ENCODE peak calls at places on chromosomes 16 and 17, in four cellular contexts. R, F, N and K are unnamed samples.

GRCh38 chr17:32878211-32878610 is 1.3 kb upstream of the MYO1D start:
- DNase-seq in N (peak; percentile 15), R (no peak), F (no peak), K (no peak)

GRCh38 chr16:49315602-49316001 is 34.0 kb upstream of the CBLN1 start:
- DNase-seq in N (no peak), F (no peak), R (no peak), K (no peak)

GRCh38 chr16:3695610-3696369 is 21.5 kb downstream of the TRAP1 start:
- DNase-seq in F (no peak), R (no peak), N (no peak), K (no peak)

GRCh38 chr16:16120382-16121184 is 102.7 kb downstream of the ABCC6 start:
- DNase-seq in N (peak; percentile 58), F (peak; percentile 12), R (no peak), K (no peak)

GRCh38 chr17:69729937-69730336 is 315.4 kb downstream of the MAP2K6 start:
- DNase-seq in R (no peak), F (no peak), N (no peak), K (no peak)

GRCh38 chr17:63113167-63113566 is 147.1 kb downstream of the TANC2 start:
- DNase-seq in N (no peak), R (peak; percentile 31), F (no peak), K (no peak)

GRCh38 chr17:65104541-65104940 is 32.6 kb upstream of the RGS9 start:
- DNase-seq in R (no peak), F (no peak), N (no peak), K (no peak)

GRCh38 chr17:44820631-44821196 is 9.4 kb downstream of the GJC1 start:
- DNase-seq in N (no peak), R (no peak), F (peak; percentile 85), K (no peak)

GRCh38 chr17:55158439-55158838 is 106.3 kb upstream of the HLF start:
- DNase-seq in F (no peak), R (no peak), N (no peak), K (no peak)

GRCh38 chr17:79087428-79088143 is 13.0 kb downstream of the ENGASE start:
- DNase-seq in R (peak; percentile 82), F (peak; percentile 22), N (peak; percentile 77), K (peak; percentile 65)

GRCh38 chr17:47802341-47803022 is 19.1 kb downstream of the OSBPL7 start:
- DNase-seq in N (no peak), R (peak; percentile 82), F (peak; percentile 32), K (peak; percentile 42)

GRCh38 chr17:47801906-47802305 is 19.7 kb downstream of the OSBPL7 start:
- DNase-seq in R (no peak), F (no peak), N (no peak), K (no peak)

GRCh38 chr17:47801176-47801765 is 20.3 kb downstream of the OSBPL7 start:
- DNase-seq in F (no peak), R (no peak), N (no peak), K (no peak)

GRCh38 chr17:47803201-47803600 is 18.4 kb downstream of the OSBPL7 start:
- DNase-seq in F (no peak), R (no peak), N (no peak), K (no peak)

DNA sequence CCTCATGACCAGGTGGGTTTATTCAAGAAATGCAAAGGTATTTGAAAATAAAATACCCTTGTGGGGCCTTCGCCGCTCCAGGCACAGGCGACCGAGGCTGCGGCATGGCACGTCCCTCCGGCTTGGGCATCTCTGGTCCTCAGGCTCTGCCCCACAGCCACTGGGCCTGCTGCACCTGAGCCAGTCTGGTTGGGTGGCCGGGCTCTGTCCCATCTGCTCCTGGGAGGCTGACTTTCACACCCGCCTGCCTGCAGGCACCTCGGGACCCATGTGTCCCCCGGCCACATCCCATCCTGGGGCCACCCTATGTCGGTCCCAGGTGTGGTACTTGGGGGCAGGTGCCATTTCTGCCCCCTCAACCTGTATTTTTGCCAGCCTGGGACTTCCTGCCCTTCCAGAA is 20.9 kb downstream of the OSBPL7 start:
- DNase-seq in R (no peak), N (no peak), F (no peak), K (no peak)
- TF ChIP-seq CTCF in R (no peak), N (no peak), F (no peak), K (no peak)

GRCh38 chr16:4769306-4769638 is 2.3 kb upstream of the ZNF500 start:
- DNase-seq in N (no peak), F (no peak), R (no peak), K (no peak)

GRCh38 chr16:4766875-4767628 is at the start of gene ZNF500:
- DNase-seq in N (peak; percentile 99), F (peak; percentile 98), R (peak; percentile 99), K (peak; percentile 98)

GRCh38 chr16:4768549-4769305 is 1.8 kb upstream of the ZNF500 start:
- DNase-seq in N (peak; percentile 99), F (peak; percentile 96), R (peak; percentile 98), K (peak; percentile 69)

GRCh38 chr16:4765511-4766474 is 1.2 kb downstream of the ZNF500 start:
- DNase-seq in F (no peak), N (no peak), R (no peak), K (no peak)

DNA sequence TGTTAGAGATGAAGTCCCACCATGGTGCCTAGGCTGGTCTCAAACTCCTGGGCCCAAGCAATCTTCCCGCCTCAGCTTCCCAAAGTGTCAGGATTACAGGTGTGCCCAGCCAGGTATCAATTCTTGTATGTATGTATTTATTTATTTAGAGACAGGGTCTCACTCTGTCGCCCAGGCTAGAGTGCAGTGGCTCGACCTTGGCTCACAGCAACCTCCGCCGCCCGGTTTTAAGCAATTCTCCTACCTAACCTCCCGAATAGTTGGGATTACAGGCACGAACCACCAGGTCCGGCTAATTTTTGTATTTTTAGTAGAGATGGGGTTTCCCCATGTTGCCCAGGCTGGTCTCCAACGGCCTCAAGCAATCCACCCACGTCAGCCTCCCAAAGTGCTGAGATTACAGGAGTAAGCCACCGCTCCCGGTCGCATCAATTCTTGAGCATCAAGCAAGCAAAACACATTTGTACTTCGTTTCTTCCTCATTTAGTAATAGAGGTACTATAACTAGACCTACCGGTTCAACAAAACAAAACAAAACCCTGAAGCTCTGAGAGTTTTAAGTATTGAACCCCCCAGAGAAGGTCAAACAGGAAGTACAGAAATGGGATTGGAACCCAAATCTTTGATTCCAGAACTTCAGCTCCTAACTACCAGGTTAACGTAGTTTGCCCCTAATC is 1.0 kb upstream of the ZNF500 start:
- DNase-seq in N (no peak), R (no peak), F (peak; percentile 16), K (no peak)
- H3K27ac ChIP-seq in N (peak overlapping the region; percentile 84), R (no peak overlapping the region), F (peak overlapping the region; percentile 55), K (no peak overlapping the region)

GRCh38 chr16:75555707-75556512 is at the start of gene TMEM231:
- DNase-seq in R (peak; percentile 99), F (peak; percentile 96), N (peak; percentile 98), K (peak; percentile 98)
- TF ChIP-seq CTCF in R (no peak), F (peak; percentile 14), N (no peak), K (no peak)

GRCh38 chr17:20092973-20093626 is 83.9 kb downstream of the SPECC1 start:
- DNase-seq in N (no peak), R (no peak), F (no peak), K (no peak)

GRCh38 chr17:20096430-20096829 is 87.3 kb downstream of the SPECC1 start:
- DNase-seq in R (no peak), F (no peak), N (peak; percentile 67), K (no peak)

GRCh38 chr17:20097362-20097761 is 88.2 kb downstream of the SPECC1 start:
- DNase-seq in N (no peak), F (no peak), R (no peak), K (no peak)

GRCh38 chr17:20094777-20095176 is 85.6 kb downstream of the SPECC1 start:
- DNase-seq in R (no peak), N (no peak), F (no peak), K (no peak)

GRCh38 chr17:20095366-20096080 is 86.4 kb downstream of the SPECC1 start:
- DNase-seq in N (peak; percentile 78), F (peak; percentile 34), R (peak; percentile 83), K (no peak)
- H3K27ac ChIP-seq in N (peak overlapping the region; percentile 85), F (no peak overlapping the region), R (no peak overlapping the region), K (no peak overlapping the region)

GRCh38 chr17:74277935-74278334 is 3.9 kb downstream of the DNAI2 start:
- DNase-seq in F (no peak), R (no peak), N (no peak), K (no peak)
- TF ChIP-seq CTCF in F (no peak), R (no peak), N (no peak), K (no peak)

GRCh38 chr17:39677581-39678339 is 9.5 kb downstream of the PNMT start:
- DNase-seq in N (peak; percentile 80), F (no peak), R (no peak), K (no peak)

GRCh38 chr17:39678340-39679116 is 9.3 kb downstream of the PGAP3 start:
- DNase-seq in N (no peak), R (no peak), F (no peak), K (no peak)

GRCh38 chr17:39676198-39676819 is 8.1 kb downstream of the PNMT start:
- DNase-seq in F (no peak), N (peak; percentile 78), R (no peak), K (no peak)

GRCh38 chr17:39677072-39677471 is 8.8 kb downstream of the PNMT start:
- DNase-seq in R (no peak), F (no peak), N (no peak), K (no peak)

GRCh38 chr17:39679521-39680192 is 8.2 kb downstream of the PGAP3 start:
- DNase-seq in R (no peak), N (no peak), F (no peak), K (peak; percentile 34)
- H3K27ac ChIP-seq in R (no peak overlapping the region), N (peak overlapping the region; percentile 85), F (no peak overlapping the region), K (peak overlapping the region; percentile 65)

GRCh38 chr16:10031955-10032354 is 150.3 kb downstream of the GRIN2A start:
- DNase-seq in N (no peak), F (no peak), R (no peak), K (no peak)

GRCh38 chr16:10033561-10033960 is 148.7 kb downstream of the GRIN2A start:
- DNase-seq in R (no peak), F (no peak), N (no peak), K (no peak)

GRCh38 chr16:10028644-10029043 is 153.6 kb downstream of the GRIN2A start:
- DNase-seq in R (no peak), N (no peak), F (no peak), K (no peak)

GRCh38 chr16:10027553-10027952 is 154.7 kb downstream of the GRIN2A start:
- DNase-seq in F (no peak), N (no peak), R (no peak), K (no peak)

GRCh38 chr16:10031473-10031872 is 150.8 kb downstream of the GRIN2A start:
- DNase-seq in N (no peak), F (no peak), R (no peak), K (no peak)
- TF ChIP-seq CTCF in N (peak; percentile 44), F (no peak), R (peak; percentile 11), K (no peak)